ENCODE peak calls at places on chromosomes 5 and 9, in ten cellular contexts. One of them, this sample, is unnamed.

GRCh38 chr5:113382736-113383135 is 52.1 kb downstream of the TSSK1B start:
- DNase-seq in colonic mucosa: no peak
- DNase-seq in body of pancreas: no peak
- DNase-seq in cardiac fibroblast: peak
- DNase-seq in hepatocyte: no peak
- DNase-seq in mesendoderm: no peak
- DNase-seq in suprapubic skin: no peak
- DNase-seq in Peyer's patch: no peak
- DNase-seq in fibroblast of lung: no peak
- DNase-seq in neural progenitor cell: no peak
- DNase-seq in this sample: no peak

GRCh38 chr5:41094871-41095270 is 23.7 kb upstream of the MROH2B start:
- DNase-seq in colonic mucosa: no peak
- DNase-seq in body of pancreas: no peak
- DNase-seq in cardiac fibroblast: peak
- DNase-seq in hepatocyte: no peak
- DNase-seq in mesendoderm: peak
- DNase-seq in suprapubic skin: no peak
- DNase-seq in Peyer's patch: no peak
- DNase-seq in fibroblast of lung: no peak
- DNase-seq in neural progenitor cell: no peak
- DNase-seq in this sample: no peak

GRCh38 chr9:137293482-137294090 is 8.5 kb downstream of the NRARP start:
- DNase-seq in colonic mucosa: peak
- DNase-seq in body of pancreas: peak
- DNase-seq in cardiac fibroblast: no peak
- DNase-seq in hepatocyte: peak
- DNase-seq in mesendoderm: no peak
- DNase-seq in suprapubic skin: no peak
- DNase-seq in Peyer's patch: peak
- DNase-seq in fibroblast of lung: peak
- DNase-seq in neural progenitor cell: no peak
- DNase-seq in this sample: no peak

GRCh38 chr5:136811551-136811950 is 446.2 kb upstream of the TRPC7 start:
- DNase-seq in colonic mucosa: no peak
- DNase-seq in body of pancreas: no peak
- DNase-seq in cardiac fibroblast: peak
- DNase-seq in hepatocyte: peak
- DNase-seq in mesendoderm: no peak
- DNase-seq in suprapubic skin: no peak
- DNase-seq in Peyer's patch: no peak
- DNase-seq in fibroblast of lung: peak
- DNase-seq in neural progenitor cell: no peak
- DNase-seq in this sample: no peak

GRCh38 chr9:137365056-137365455 is 57.9 kb downstream of the EXD3 start:
- DNase-seq in colonic mucosa: no peak
- DNase-seq in body of pancreas: no peak
- DNase-seq in cardiac fibroblast: no peak
- DNase-seq in hepatocyte: no peak
- DNase-seq in mesendoderm: no peak
- DNase-seq in suprapubic skin: no peak
- DNase-seq in Peyer's patch: peak
- DNase-seq in fibroblast of lung: no peak
- DNase-seq in neural progenitor cell: no peak
- DNase-seq in this sample: peak

GRCh38 chr5:135208555-135209494 is 174.8 kb upstream of the PITX1 start:
- DNase-seq in colonic mucosa: peak
- DNase-seq in body of pancreas: no peak
- DNase-seq in cardiac fibroblast: peak
- DNase-seq in hepatocyte: peak
- DNase-seq in mesendoderm: peak
- DNase-seq in suprapubic skin: peak
- DNase-seq in Peyer's patch: no peak
- DNase-seq in fibroblast of lung: peak
- DNase-seq in neural progenitor cell: no peak
- DNase-seq in this sample: no peak

GRCh38 chr5:135944967-135945560 is 9.7 kb downstream of the LECT2 start:
- DNase-seq in colonic mucosa: peak
- DNase-seq in body of pancreas: peak
- DNase-seq in cardiac fibroblast: peak
- DNase-seq in hepatocyte: peak
- DNase-seq in mesendoderm: peak
- DNase-seq in suprapubic skin: no peak
- DNase-seq in Peyer's patch: no peak
- DNase-seq in fibroblast of lung: peak
- DNase-seq in neural progenitor cell: peak
- DNase-seq in this sample: peak

GRCh38 chr5:145589063-145589462 is 246.1 kb downstream of the PRELID2 start:
- DNase-seq in colonic mucosa: no peak
- DNase-seq in body of pancreas: no peak
- DNase-seq in cardiac fibroblast: no peak
- DNase-seq in hepatocyte: no peak
- DNase-seq in mesendoderm: no peak
- DNase-seq in suprapubic skin: no peak
- DNase-seq in Peyer's patch: no peak
- DNase-seq in fibroblast of lung: no peak
- DNase-seq in neural progenitor cell: no peak
- DNase-seq in this sample: no peak

GRCh38 chr9:136171801-136172411 is 33.0 kb downstream of the LHX3 start:
- DNase-seq in colonic mucosa: no peak
- DNase-seq in body of pancreas: no peak
- DNase-seq in cardiac fibroblast: no peak
- DNase-seq in hepatocyte: no peak
- DNase-seq in mesendoderm: no peak
- DNase-seq in suprapubic skin: no peak
- DNase-seq in Peyer's patch: no peak
- DNase-seq in fibroblast of lung: no peak
- DNase-seq in neural progenitor cell: no peak
- DNase-seq in this sample: no peak

GRCh38 chr9:117153021-117153420 is 261.8 kb downstream of the ASTN2 start:
- DNase-seq in colonic mucosa: no peak
- DNase-seq in body of pancreas: no peak
- DNase-seq in cardiac fibroblast: no peak
- DNase-seq in hepatocyte: no peak
- DNase-seq in mesendoderm: no peak
- DNase-seq in suprapubic skin: no peak
- DNase-seq in Peyer's patch: no peak
- DNase-seq in fibroblast of lung: no peak
- DNase-seq in neural progenitor cell: no peak
- DNase-seq in this sample: no peak

GRCh38 chr9:72428329-72428728 is 63.3 kb upstream of the ZFAND5 start:
- DNase-seq in colonic mucosa: no peak
- DNase-seq in body of pancreas: no peak
- DNase-seq in cardiac fibroblast: peak
- DNase-seq in hepatocyte: no peak
- DNase-seq in mesendoderm: no peak
- DNase-seq in suprapubic skin: no peak
- DNase-seq in Peyer's patch: no peak
- DNase-seq in fibroblast of lung: peak
- DNase-seq in neural progenitor cell: no peak
- DNase-seq in this sample: no peak

GRCh38 chr9:122904466-122904822 is 715 bp downstream of the RC3H2 start:
- DNase-seq in colonic mucosa: peak
- DNase-seq in body of pancreas: peak
- DNase-seq in cardiac fibroblast: peak
- DNase-seq in hepatocyte: peak
- DNase-seq in mesendoderm: peak
- DNase-seq in suprapubic skin: no peak
- DNase-seq in Peyer's patch: no peak
- DNase-seq in fibroblast of lung: peak
- DNase-seq in neural progenitor cell: peak
- DNase-seq in this sample: peak

GRCh38 chr5:177507165-177507564 is 2.5 kb downstream of the DOK3 start:
- DNase-seq in colonic mucosa: no peak
- DNase-seq in body of pancreas: no peak
- DNase-seq in cardiac fibroblast: no peak
- DNase-seq in hepatocyte: no peak
- DNase-seq in mesendoderm: peak
- DNase-seq in suprapubic skin: no peak
- DNase-seq in Peyer's patch: no peak
- DNase-seq in fibroblast of lung: no peak
- DNase-seq in neural progenitor cell: no peak
- DNase-seq in this sample: no peak
- H3K4me3 ChIP-seq in colonic mucosa: no peak
- H3K4me3 ChIP-seq in body of pancreas: no peak
- H3K4me3 ChIP-seq in cardiac fibroblast: no peak
- H3K4me3 ChIP-seq in hepatocyte: no peak
- H3K4me3 ChIP-seq in mesendoderm: no peak
- H3K4me3 ChIP-seq in suprapubic skin: no peak
- H3K4me3 ChIP-seq in Peyer's patch: no peak
- H3K4me3 ChIP-seq in fibroblast of lung: no peak
- H3K4me3 ChIP-seq in neural progenitor cell: no peak
- H3K4me3 ChIP-seq in this sample: no peak

GRCh38 chr9:100350188-100350587 is 2.6 kb downstream of the TEX10 start:
- DNase-seq in colonic mucosa: no peak
- DNase-seq in body of pancreas: no peak
- DNase-seq in cardiac fibroblast: no peak
- DNase-seq in hepatocyte: no peak
- DNase-seq in mesendoderm: no peak
- DNase-seq in suprapubic skin: no peak
- DNase-seq in Peyer's patch: no peak
- DNase-seq in fibroblast of lung: no peak
- DNase-seq in neural progenitor cell: no peak
- DNase-seq in this sample: no peak
- H3K4me3 ChIP-seq in colonic mucosa: no peak
- H3K4me3 ChIP-seq in body of pancreas: no peak
- H3K4me3 ChIP-seq in cardiac fibroblast: no peak
- H3K4me3 ChIP-seq in hepatocyte: no peak
- H3K4me3 ChIP-seq in mesendoderm: no peak
- H3K4me3 ChIP-seq in suprapubic skin: no peak
- H3K4me3 ChIP-seq in Peyer's patch: no peak
- H3K4me3 ChIP-seq in fibroblast of lung: no peak
- H3K4me3 ChIP-seq in neural progenitor cell: peak
- H3K4me3 ChIP-seq in this sample: no peak

GRCh38 chr9:134163374-134164196 is 779 bp downstream of the RNU6ATAC start:
- DNase-seq in colonic mucosa: peak
- DNase-seq in body of pancreas: peak
- DNase-seq in cardiac fibroblast: peak
- DNase-seq in hepatocyte: peak
- DNase-seq in mesendoderm: peak
- DNase-seq in suprapubic skin: peak
- DNase-seq in Peyer's patch: peak
- DNase-seq in fibroblast of lung: peak
- DNase-seq in neural progenitor cell: peak
- DNase-seq in this sample: peak
- H3K4me3 ChIP-seq in colonic mucosa: no peak
- H3K4me3 ChIP-seq in body of pancreas: no peak
- H3K4me3 ChIP-seq in cardiac fibroblast: peak
- H3K4me3 ChIP-seq in hepatocyte: peak
- H3K4me3 ChIP-seq in mesendoderm: peak
- H3K4me3 ChIP-seq in suprapubic skin: no peak
- H3K4me3 ChIP-seq in Peyer's patch: no peak
- H3K4me3 ChIP-seq in fibroblast of lung: no peak
- H3K4me3 ChIP-seq in neural progenitor cell: no peak
- H3K4me3 ChIP-seq in this sample: no peak

GRCh38 chr9:15617782-15618181 is 64.9 kb downstream of the CCDC171 start:
- DNase-seq in colonic mucosa: no peak
- DNase-seq in body of pancreas: no peak
- DNase-seq in cardiac fibroblast: no peak
- DNase-seq in hepatocyte: no peak
- DNase-seq in mesendoderm: no peak
- DNase-seq in suprapubic skin: no peak
- DNase-seq in Peyer's patch: no peak
- DNase-seq in fibroblast of lung: no peak
- DNase-seq in neural progenitor cell: no peak
- DNase-seq in this sample: no peak
- H3K4me3 ChIP-seq in colonic mucosa: no peak
- H3K4me3 ChIP-seq in body of pancreas: no peak
- H3K4me3 ChIP-seq in cardiac fibroblast: no peak
- H3K4me3 ChIP-seq in hepatocyte: no peak
- H3K4me3 ChIP-seq in mesendoderm: no peak
- H3K4me3 ChIP-seq in suprapubic skin: no peak
- H3K4me3 ChIP-seq in Peyer's patch: no peak
- H3K4me3 ChIP-seq in fibroblast of lung: no peak
- H3K4me3 ChIP-seq in neural progenitor cell: no peak
- H3K4me3 ChIP-seq in this sample: no peak

GRCh38 chr9:94031946-94032345 is 52.3 kb upstream of the PTPDC1 start:
- DNase-seq in colonic mucosa: no peak
- DNase-seq in body of pancreas: no peak
- DNase-seq in cardiac fibroblast: no peak
- DNase-seq in hepatocyte: no peak
- DNase-seq in mesendoderm: no peak
- DNase-seq in suprapubic skin: no peak
- DNase-seq in Peyer's patch: no peak
- DNase-seq in fibroblast of lung: no peak
- DNase-seq in neural progenitor cell: no peak
- DNase-seq in this sample: no peak

GRCh38 chr9:94033383-94033782 is 50.9 kb upstream of the PTPDC1 start:
- DNase-seq in colonic mucosa: no peak
- DNase-seq in body of pancreas: no peak
- DNase-seq in cardiac fibroblast: no peak
- DNase-seq in hepatocyte: no peak
- DNase-seq in mesendoderm: no peak
- DNase-seq in suprapubic skin: no peak
- DNase-seq in Peyer's patch: no peak
- DNase-seq in fibroblast of lung: no peak
- DNase-seq in neural progenitor cell: no peak
- DNase-seq in this sample: no peak

GRCh38 chr9:94029932-94030317 is 54.3 kb upstream of the PTPDC1 start:
- DNase-seq in colonic mucosa: no peak
- DNase-seq in body of pancreas: no peak
- DNase-seq in cardiac fibroblast: no peak
- DNase-seq in hepatocyte: no peak
- DNase-seq in mesendoderm: no peak
- DNase-seq in suprapubic skin: no peak
- DNase-seq in Peyer's patch: no peak
- DNase-seq in fibroblast of lung: no peak
- DNase-seq in neural progenitor cell: no peak
- DNase-seq in this sample: no peak

GRCh38 chr9:94031380-94031779 is 52.9 kb upstream of the PTPDC1 start:
- DNase-seq in colonic mucosa: no peak
- DNase-seq in body of pancreas: no peak
- DNase-seq in cardiac fibroblast: no peak
- DNase-seq in hepatocyte: no peak
- DNase-seq in mesendoderm: no peak
- DNase-seq in suprapubic skin: no peak
- DNase-seq in Peyer's patch: no peak
- DNase-seq in fibroblast of lung: peak
- DNase-seq in neural progenitor cell: no peak
- DNase-seq in this sample: no peak

DNA sequence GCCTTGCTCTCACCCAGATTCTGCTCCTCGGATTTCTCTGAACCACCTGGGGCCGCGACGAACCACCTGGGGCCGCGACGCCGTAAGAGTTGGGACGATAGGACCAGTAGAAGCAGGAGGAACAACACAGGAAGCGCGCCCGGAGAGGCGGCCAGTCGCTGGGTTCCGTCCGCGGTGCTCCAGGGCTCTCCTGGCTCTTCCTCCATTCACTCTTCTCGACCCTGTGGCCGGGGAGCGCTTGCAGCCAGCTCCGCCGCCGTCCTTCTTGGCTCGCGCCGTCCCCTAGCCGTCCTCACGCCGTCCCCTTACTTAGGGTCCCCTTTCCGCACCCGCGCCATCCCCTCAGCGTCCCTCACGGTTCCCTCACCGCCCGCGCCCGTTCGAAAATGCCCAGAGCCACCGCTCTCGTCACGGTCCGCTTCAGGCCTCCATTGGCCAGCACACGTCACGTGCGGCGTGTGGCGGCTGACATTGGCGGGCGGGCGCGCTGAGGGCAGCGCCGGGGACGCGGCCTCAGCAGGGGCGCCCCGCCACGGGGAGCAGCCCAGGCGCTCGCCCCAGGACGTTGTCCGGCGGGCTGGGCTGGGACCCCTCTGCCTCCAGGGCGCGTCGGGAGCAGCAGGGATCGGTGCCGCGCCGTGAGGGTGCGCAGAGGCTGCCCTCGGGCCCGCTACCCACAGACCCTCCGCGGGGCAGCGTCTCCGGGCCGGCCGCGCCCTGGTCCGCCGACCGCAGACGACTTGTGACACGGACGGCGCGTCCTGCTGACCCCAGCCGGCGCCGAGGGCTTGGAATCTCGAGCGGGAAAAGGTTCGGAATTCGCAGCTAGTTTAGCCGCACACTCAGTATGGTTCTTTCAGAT is 53.7 kb upstream of the PTPDC1 start:
- DNase-seq in colonic mucosa: peak
- DNase-seq in body of pancreas: peak
- DNase-seq in cardiac fibroblast: peak
- DNase-seq in hepatocyte: peak
- DNase-seq in mesendoderm: peak
- DNase-seq in suprapubic skin: peak
- DNase-seq in Peyer's patch: peak
- DNase-seq in fibroblast of lung: peak
- DNase-seq in neural progenitor cell: peak
- DNase-seq in this sample: peak
- H3K4me3 ChIP-seq in colonic mucosa: peak
- H3K4me3 ChIP-seq in body of pancreas: peak
- H3K4me3 ChIP-seq in cardiac fibroblast: peak
- H3K4me3 ChIP-seq in hepatocyte: peak
- H3K4me3 ChIP-seq in mesendoderm: peak
- H3K4me3 ChIP-seq in suprapubic skin: peak
- H3K4me3 ChIP-seq in Peyer's patch: peak
- H3K4me3 ChIP-seq in fibroblast of lung: peak
- H3K4me3 ChIP-seq in neural progenitor cell: peak
- H3K4me3 ChIP-seq in this sample: peak

This sample was measured in H7.